ENCODE peak calls at places on chromosomes 7 and 10, in five cellular contexts. One of them, this sample, is unnamed.

GRCh38 chr7:43220250-43220649 is 107.8 kb downstream of the HECW1 start:
- DNase-seq in astrocyte: peak
- DNase-seq in keratinocyte: no peak
- DNase-seq in hypothalamus: no peak
- DNase-seq in endothelial cell: no peak
- DNase-seq in this sample: no peak

GRCh38 chr7:36650766-36651310 is 73.5 kb downstream of the AOAH start:
- DNase-seq in hypothalamus: no peak
- DNase-seq in astrocyte: no peak
- DNase-seq in endothelial cell: no peak
- DNase-seq in keratinocyte: no peak
- DNase-seq in this sample: no peak

GRCh38 chr10:103507235-103508191 is 14.0 kb downstream of the NEURL1 start:
- DNase-seq in keratinocyte: no peak
- DNase-seq in hypothalamus: no peak
- DNase-seq in astrocyte: no peak
- DNase-seq in endothelial cell: no peak
- DNase-seq in this sample: no peak

GRCh38 chr10:84244651-84245270 is at the start of gene RGR:
- DNase-seq in endothelial cell: no peak
- DNase-seq in hypothalamus: peak
- DNase-seq in keratinocyte: no peak
- DNase-seq in astrocyte: no peak
- DNase-seq in this sample: no peak

GRCh38 chr10:129959544-129960492 is 4.3 kb downstream of the EBF3 start:
- DNase-seq in astrocyte: no peak
- DNase-seq in keratinocyte: no peak
- DNase-seq in endothelial cell: no peak
- DNase-seq in hypothalamus: no peak
- DNase-seq in this sample: no peak

GRCh38 chr10:67618116-67618515 is 77.9 kb downstream of the CTNNA3 start:
- DNase-seq in endothelial cell: no peak
- DNase-seq in astrocyte: peak
- DNase-seq in keratinocyte: no peak
- DNase-seq in hypothalamus: no peak
- DNase-seq in this sample: no peak

GRCh38 chr10:76514891-76515290 is 1083.5 kb downstream of the LRMDA start:
- DNase-seq in endothelial cell: no peak
- DNase-seq in astrocyte: no peak
- DNase-seq in hypothalamus: no peak
- DNase-seq in keratinocyte: no peak
- DNase-seq in this sample: no peak

GRCh38 chr7:73918926-73919693 is 58.2 kb downstream of the TMEM270 start:
- DNase-seq in hypothalamus: no peak
- DNase-seq in keratinocyte: no peak
- DNase-seq in astrocyte: no peak
- DNase-seq in endothelial cell: no peak
- DNase-seq in this sample: no peak

GRCh38 chr7:29639887-29640600 is 76.4 kb downstream of the PRR15 start:
- DNase-seq in endothelial cell: no peak
- DNase-seq in keratinocyte: no peak
- DNase-seq in hypothalamus: no peak
- DNase-seq in astrocyte: no peak
- DNase-seq in this sample: no peak

GRCh38 chr10:188546-188945 is 53.3 kb downstream of the ZMYND11 start:
- DNase-seq in hypothalamus: no peak
- DNase-seq in astrocyte: peak
- DNase-seq in endothelial cell: no peak
- DNase-seq in keratinocyte: no peak
- DNase-seq in this sample: no peak

GRCh38 chr10:4242561-4243035 is 457.6 kb upstream of the KLF6 start:
- DNase-seq in astrocyte: peak
- DNase-seq in endothelial cell: no peak
- DNase-seq in keratinocyte: no peak
- DNase-seq in hypothalamus: no peak
- DNase-seq in this sample: peak

GRCh38 chr10:178723-179122 is 43.5 kb downstream of the ZMYND11 start:
- DNase-seq in hypothalamus: no peak
- DNase-seq in keratinocyte: no peak
- DNase-seq in astrocyte: no peak
- DNase-seq in endothelial cell: no peak
- DNase-seq in this sample: no peak

GRCh38 chr10:102729090-102730026 is 14.4 kb upstream of the WBP1L start:
- DNase-seq in keratinocyte: no peak
- DNase-seq in endothelial cell: peak
- DNase-seq in astrocyte: peak
- DNase-seq in hypothalamus: peak
- DNase-seq in this sample: no peak

GRCh38 chr7:2013381-2014311 is 219.1 kb downstream of the MAD1L1 start:
- DNase-seq in hypothalamus: no peak
- DNase-seq in astrocyte: no peak
- DNase-seq in endothelial cell: no peak
- DNase-seq in keratinocyte: no peak
- DNase-seq in this sample: no peak

GRCh38 chr7:131173148-131173890 is 154.4 kb upstream of the MKLN1 start:
- DNase-seq in endothelial cell: no peak
- DNase-seq in astrocyte: peak
- DNase-seq in keratinocyte: no peak
- DNase-seq in hypothalamus: no peak
- DNase-seq in this sample: no peak

GRCh38 chr10:117694251-117694650 is 151.7 kb downstream of the EMX2 start:
- DNase-seq in hypothalamus: no peak
- DNase-seq in endothelial cell: no peak
- DNase-seq in keratinocyte: no peak
- DNase-seq in astrocyte: no peak
- DNase-seq in this sample: no peak

GRCh38 chr10:106027240-106027639 is 1137.3 kb downstream of the SORCS1 start:
- DNase-seq in keratinocyte: no peak
- DNase-seq in astrocyte: no peak
- DNase-seq in endothelial cell: no peak
- DNase-seq in hypothalamus: no peak
- DNase-seq in this sample: no peak

GRCh38 chr7:2796358-2797352 is 47.5 kb downstream of the GNA12 start:
- DNase-seq in endothelial cell: no peak
- DNase-seq in keratinocyte: no peak
- DNase-seq in hypothalamus: no peak
- DNase-seq in astrocyte: no peak
- DNase-seq in this sample: no peak

GRCh38 chr7:129845972-129846327 is 106.8 kb downstream of the UBE2H start:
- DNase-seq in endothelial cell: no peak
- DNase-seq in hypothalamus: no peak
- DNase-seq in keratinocyte: peak
- DNase-seq in astrocyte: peak
- DNase-seq in this sample: no peak

GRCh38 chr7:67311901-67312300 is 315.3 kb downstream of the TYW1 start:
- DNase-seq in hypothalamus: no peak
- DNase-seq in astrocyte: peak
- DNase-seq in endothelial cell: no peak
- DNase-seq in keratinocyte: no peak
- DNase-seq in this sample: no peak

GRCh38 chr10:128964100-128964403 is 503.0 kb upstream of the MGMT start:
- DNase-seq in keratinocyte: no peak
- DNase-seq in hypothalamus: no peak
- DNase-seq in endothelial cell: no peak
- DNase-seq in astrocyte: no peak
- DNase-seq in this sample: no peak

GRCh38 chr7:152760384-152761115 is 998 bp downstream of the ACTR3B start:
- DNase-seq in astrocyte: no peak
- DNase-seq in endothelial cell: no peak
- DNase-seq in hypothalamus: no peak
- DNase-seq in keratinocyte: no peak
- DNase-seq in this sample: no peak

GRCh38 chr7:140260767-140261486 is 84.1 kb upstream of the KDM7A start:
- DNase-seq in astrocyte: no peak
- DNase-seq in endothelial cell: no peak
- DNase-seq in keratinocyte: no peak
- DNase-seq in hypothalamus: no peak
- DNase-seq in this sample: no peak

GRCh38 chr7:139571190-139571589 is 47.7 kb downstream of the CLEC2L start:
- DNase-seq in endothelial cell: no peak
- DNase-seq in astrocyte: no peak
- DNase-seq in hypothalamus: no peak
- DNase-seq in keratinocyte: no peak
- DNase-seq in this sample: no peak

GRCh38 chr7:98086231-98086855 is 20.3 kb upstream of the LMTK2 start:
- DNase-seq in endothelial cell: no peak
- DNase-seq in keratinocyte: peak
- DNase-seq in astrocyte: no peak
- DNase-seq in hypothalamus: no peak
- DNase-seq in this sample: no peak

GRCh38 chr10:131859341-131860020 is 41.3 kb upstream of the PPP2R2D start:
- DNase-seq in hypothalamus: no peak
- DNase-seq in endothelial cell: no peak
- DNase-seq in astrocyte: no peak
- DNase-seq in keratinocyte: no peak
- DNase-seq in this sample: no peak

GRCh38 chr10:42879380-42880254 is 97.0 kb downstream of the BMS1 start:
- DNase-seq in endothelial cell: no peak
- DNase-seq in astrocyte: no peak
- DNase-seq in keratinocyte: no peak
- DNase-seq in hypothalamus: no peak
- DNase-seq in this sample: no peak

GRCh38 chr10:125734823-125735222 is 15.3 kb downstream of the EDRF1 start:
- DNase-seq in astrocyte: no peak
- DNase-seq in hypothalamus: no peak
- DNase-seq in endothelial cell: no peak
- DNase-seq in keratinocyte: no peak
- DNase-seq in this sample: no peak

GRCh38 chr10:34775044-34775637 is 40.0 kb downstream of the PARD3 start:
- DNase-seq in astrocyte: no peak
- DNase-seq in hypothalamus: no peak
- DNase-seq in endothelial cell: no peak
- DNase-seq in keratinocyte: no peak
- DNase-seq in this sample: no peak

GRCh38 chr7:81410471-81411117 is 359.3 kb downstream of the HGF start:
- DNase-seq in keratinocyte: no peak
- DNase-seq in astrocyte: no peak
- DNase-seq in endothelial cell: no peak
- DNase-seq in hypothalamus: no peak
- DNase-seq in this sample: no peak